ENCODE peak calls at places on chromosomes 11 and 22, in six cellular contexts. V is activated CD8-positive, alpha-beta memory T cell treated with anti-CD3 and anti-CD28 coated beads for 24 hours; Q is mucosa of gallbladder; G is GM23338; U is GM04504; T is GM20000. R is an unnamed sample.

GRCh38 chr22:47213571-47214230 is 451.3 kb downstream of the TBC1D22A start:
- DNase-seq in U (no peak), G (peak), Q (no peak), T (peak), V (peak), R (no peak)

GRCh38 chr11:116164843-116165242 is 607.9 kb downstream of the BUD13 start:
- DNase-seq in V (no peak), U (no peak), G (no peak), Q (no peak), T (no peak), R (no peak)

GRCh38 chr22:17313591-17313990 is 55.7 kb upstream of the CECR2 start:
- DNase-seq in U (no peak), V (no peak), G (no peak), T (no peak), Q (no peak), R (no peak)

GRCh38 chr11:68806931-68807844 is 34.5 kb downstream of the CPT1A start:
- DNase-seq in T (no peak), V (no peak), G (no peak), Q (no peak), U (peak), R (no peak)

GRCh38 chr11:47234669-47235075 is 13.9 kb downstream of the ACP2 start:
- DNase-seq in U (no peak), V (peak), T (no peak), Q (peak), G (no peak), R (peak)

GRCh38 chr11:65112551-65113360 is 1.1 kb downstream of the TM7SF2 start:
- DNase-seq in Q (peak), T (peak), U (no peak), V (peak), G (peak), R (peak)

GRCh38 chr11:15361316-15361715 is 246.6 kb downstream of the INSC start:
- DNase-seq in V (no peak), Q (no peak), T (no peak), U (no peak), G (no peak), R (no peak)

GRCh38 chr11:57202282-57202681 is 20.5 kb downstream of the LRRC55 start:
- DNase-seq in G (no peak), T (no peak), V (no peak), Q (no peak), U (no peak), R (no peak)

GRCh38 chr11:114564836-114565235 is 5.2 kb upstream of the NXPE1 start:
- DNase-seq in T (no peak), Q (no peak), V (no peak), G (no peak), U (no peak), R (no peak)

GRCh38 chr11:22491826-22492225 is 133.8 kb downstream of the FANCF start:
- DNase-seq in G (peak), T (no peak), U (peak), Q (no peak), V (no peak), R (no peak)